ENCODE peak calls at places on chromosomes 13 and 19, in nine cellular contexts. W, L, U, N, R, Y, K, H and X are unnamed samples.
A peak's percentile ranks its signal among the peaks of the same experiment; 100 is the strongest.

GRCh38 chr13:75405976-75406703 is 75.8 kb downstream of the TBC1D4 start:
- DNase-seq in W (no peak), N (no peak), H (no peak), K (no peak), L (no peak), R (no peak), U (no peak), Y (no peak), X (no peak)

GRCh38 chr13:39578821-39579291 is 24.1 kb downstream of the LHFPL6 start:
- DNase-seq in R (no peak), L (no peak), H (no peak), Y (no peak), N (no peak), U (no peak), K (no peak), W (no peak), X (no peak)

GRCh38 chr19:16825312-16826168 is 3.7 kb upstream of the SIN3B start:
- DNase-seq in K (peak; percentile 80), N (no peak), W (peak; percentile 47), R (no peak), H (peak; percentile 55), Y (no peak), U (peak; percentile 93), L (peak; percentile 55), X (no peak)

GRCh38 chr13:49786609-49787008 is 5.9 kb downstream of the KPNA3 start:
- DNase-seq in R (no peak), Y (no peak), K (no peak), W (no peak), N (no peak), H (no peak), L (no peak), U (no peak), X (peak; percentile 63)

GRCh38 chr19:7618771-7619510 is 10.4 kb downstream of the XAB2 start:
- DNase-seq in W (peak; percentile 98), U (no peak), R (no peak), L (no peak), N (no peak), Y (no peak), K (no peak), H (no peak), X (no peak)

GRCh38 chr19:32868206-32868950 is 1.2 kb downstream of the SLC7A9 start:
- DNase-seq in U (no peak), L (no peak), Y (no peak), R (no peak), H (no peak), N (no peak), K (no peak), W (no peak), X (no peak)

GRCh38 chr13:108947551-108948030 is 318.2 kb downstream of the MYO16 start:
- DNase-seq in W (peak; percentile 30), K (peak; percentile 22), L (peak; percentile 68), Y (no peak), R (no peak), H (no peak), N (no peak), U (no peak), X (no peak)

GRCh38 chr13:113506025-113506685 is 15.6 kb upstream of the DCUN1D2 start:
- DNase-seq in R (no peak), K (no peak), L (no peak), N (no peak), H (no peak), U (no peak), Y (no peak), W (no peak), X (peak; percentile 55)

GRCh38 chr19:14385492-14385891 is 4.2 kb downstream of the ADGRE5 start:
- DNase-seq in W (no peak), N (no peak), H (no peak), U (no peak), K (no peak), L (no peak), R (no peak), Y (no peak), X (no peak)
- TF ChIP-seq POLR2A in W (no peak), N (no peak), H (no peak), U (no peak), K (no peak), L (no peak), R (no peak), Y (no peak), X (no peak)

GRCh38 chr13:25679154-25679553 is 307.4 kb downstream of the ATP8A2 start:
- DNase-seq in H (no peak), L (no peak), N (no peak), U (no peak), Y (no peak), R (no peak), K (no peak), W (no peak), X (no peak)

GRCh38 chr13:25677956-25678355 is 306.2 kb downstream of the ATP8A2 start:
- DNase-seq in W (no peak), Y (no peak), H (no peak), K (no peak), R (no peak), U (no peak), N (no peak), L (no peak), X (no peak)

GRCh38 chr13:25678398-25678797 is 306.6 kb downstream of the ATP8A2 start:
- DNase-seq in N (no peak), W (peak; percentile 38), H (no peak), K (no peak), R (no peak), Y (no peak), U (no peak), L (no peak), X (no peak)

GRCh38 chr13:25682221-25682620 is 310.4 kb downstream of the ATP8A2 start:
- DNase-seq in U (peak; percentile 66), R (no peak), K (no peak), H (no peak), L (no peak), Y (no peak), W (no peak), N (no peak), X (no peak)

GRCh38 chr13:25679936-25680335 is 308.2 kb downstream of the ATP8A2 start:
- DNase-seq in R (no peak), L (no peak), U (peak; percentile 55), K (no peak), H (no peak), Y (no peak), W (no peak), N (no peak), X (no peak)
- TF ChIP-seq POLR2A in R (no peak), L (no peak), U (no peak), K (no peak), H (no peak), Y (no peak), W (no peak), N (no peak), X (no peak)

DNA sequence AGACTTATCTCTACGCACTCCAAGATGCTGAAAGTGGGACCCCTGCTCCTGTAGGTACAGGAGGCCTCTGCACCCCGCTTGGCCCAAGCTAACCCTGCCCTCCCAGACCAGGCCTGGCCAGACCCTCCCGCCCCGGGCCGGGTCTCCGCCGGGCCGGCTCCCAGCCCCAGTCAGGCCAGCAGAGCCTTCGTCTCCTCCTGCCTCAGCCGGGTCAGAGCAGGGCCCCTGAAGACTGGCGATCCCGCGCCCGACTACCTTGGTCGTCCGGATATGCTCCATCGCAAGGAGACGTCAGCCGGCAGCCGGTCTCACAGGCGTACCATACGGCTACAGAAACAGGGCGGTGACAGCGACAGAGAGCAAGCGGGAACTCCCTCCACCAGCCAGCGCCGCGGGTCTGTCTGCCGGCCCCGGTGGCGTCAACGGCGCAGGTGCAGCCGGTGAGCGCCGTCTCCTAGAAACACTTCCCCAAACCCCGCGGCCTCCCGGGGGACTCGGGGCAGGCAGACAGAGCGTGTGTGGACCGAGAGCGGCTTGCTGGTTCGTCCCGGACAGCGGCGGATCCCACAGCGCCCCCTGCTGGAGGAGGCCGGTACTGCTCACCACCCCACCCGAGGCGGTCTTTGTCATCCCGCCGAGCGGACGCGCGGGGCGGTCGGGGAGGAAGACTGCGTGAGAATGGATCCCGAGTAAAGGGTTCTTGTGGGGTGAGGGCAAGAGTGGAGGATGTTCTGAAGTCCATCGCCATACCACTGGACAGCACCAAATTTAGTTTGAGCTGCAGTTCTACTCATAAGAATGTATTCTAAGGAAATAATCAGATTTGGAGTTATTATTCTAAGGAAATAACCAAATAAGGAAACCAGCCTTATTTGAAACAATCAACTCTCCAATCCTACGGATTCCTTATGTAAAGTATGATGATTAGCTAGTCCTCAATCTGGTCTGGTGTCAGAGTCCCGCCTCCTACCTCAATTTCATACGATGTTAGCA is at the start of gene MTMR6:
- DNase-seq in R (peak; percentile 89), U (peak; percentile 98), K (peak; percentile 94), L (peak; percentile 88), H (peak; percentile 95), Y (peak; percentile 78), N (peak; percentile 51), W (peak; percentile 92), X (peak; percentile 88)
- TF ChIP-seq POLR2A in R (peak; percentile 63), U (peak; percentile 22), K (peak; percentile 44), L (no peak), H (peak; percentile 45), Y (peak; percentile 40), N (no peak), W (peak; percentile 91), X (peak; percentile 63)

GRCh38 chr19:40365010-40365409 is 16.5 kb downstream of the PLD3 start:
- DNase-seq in L (no peak), R (no peak), Y (no peak), U (no peak), N (no peak), W (no peak), K (no peak), H (no peak), X (peak; percentile 30)

GRCh38 chr19:40367577-40368434 is 19.3 kb downstream of the PLD3 start:
- DNase-seq in H (no peak), W (no peak), K (no peak), N (no peak), Y (no peak), U (no peak), R (no peak), L (no peak), X (no peak)

GRCh38 chr19:40363128-40363527 is 14.6 kb downstream of the PLD3 start:
- DNase-seq in H (no peak), K (no peak), L (no peak), Y (no peak), N (no peak), W (no peak), R (no peak), U (no peak), X (peak; percentile 49)

GRCh38 chr19:40366697-40367561 is 18.4 kb downstream of the PLD3 start:
- DNase-seq in R (no peak), L (no peak), W (no peak), U (no peak), H (no peak), N (no peak), K (no peak), Y (peak; percentile 71), X (peak; percentile 42)

DNA sequence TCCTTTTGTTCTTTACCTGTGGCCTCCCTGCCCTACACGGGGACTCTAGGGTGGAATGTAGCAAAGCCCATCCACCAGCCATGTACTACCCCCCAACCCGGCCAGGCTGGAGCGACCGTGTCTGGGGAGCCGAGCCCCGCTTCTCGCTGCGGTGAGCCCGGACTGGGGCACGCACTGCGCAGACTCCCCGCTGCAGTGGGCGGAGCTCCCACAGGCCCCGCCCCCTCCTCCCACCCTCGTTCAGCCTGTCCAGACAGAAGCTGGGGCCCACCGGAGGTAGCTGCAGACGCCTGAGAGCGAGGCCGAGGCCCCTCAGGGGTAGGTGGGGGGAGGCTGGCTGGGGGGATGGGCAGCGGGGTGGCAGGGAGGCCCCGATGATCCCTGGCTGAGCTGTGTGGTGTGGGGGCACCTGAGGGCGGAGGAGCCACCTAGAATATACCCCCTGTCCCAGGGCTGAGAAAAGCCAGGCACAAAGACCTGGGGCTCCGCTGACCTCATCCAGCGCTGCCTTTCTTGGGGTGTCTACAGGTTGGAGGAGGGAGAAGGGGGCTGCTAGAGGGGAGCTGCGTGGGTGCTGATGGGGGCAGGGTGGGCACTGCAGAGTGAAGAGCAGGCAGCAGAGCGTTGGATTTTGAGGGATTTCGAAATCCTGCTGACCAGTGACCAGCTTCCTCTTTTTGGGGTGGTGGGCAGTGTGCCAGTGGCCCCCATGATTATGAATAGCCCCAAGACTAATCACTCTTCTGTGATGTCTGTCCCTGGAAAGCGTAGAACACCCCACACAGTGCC is 17.3 kb downstream of the PLD3 start:
- DNase-seq in L (peak; percentile 35), N (no peak), K (peak; percentile 89), U (no peak), Y (peak; percentile 70), W (peak; percentile 43), R (peak; percentile 98), H (peak; percentile 89), X (peak; percentile 87)
- TF ChIP-seq POLR2A in L (no peak), N (no peak), K (no peak), U (no peak), Y (peak; percentile 87), W (no peak), R (peak; percentile 44), H (peak; percentile 71), X (no peak)